ENCODE peak calls at places on chromosomes 13 and 19, in seven cellular contexts. L is Ammon's horn; N is AG08395; J is activated CD4-positive, alpha-beta T cell treated with anti-CD3 and anti-CD28 coated beads for 36 hours; E is cortex of kidney; M is hypothalamus; A is neural crest cell. B is an unnamed sample.

GRCh38 chr19:30001794-30002193 is 59.8 kb downstream of the URI1 start:
- DNase-seq in L (no peak), N (no peak), J (no peak), E (no peak), M (no peak), A (no peak), B (no peak)

GRCh38 chr13:106416645-106417044 is 118.8 kb downstream of the EFNB2 start:
- DNase-seq in L (no peak), N (no peak), J (peak), E (no peak), M (no peak), A (no peak), B (no peak)

GRCh38 chr19:3275068-3275582 is 50.7 kb downstream of the CELF5 start:
- DNase-seq in L (peak), N (no peak), J (peak), E (no peak), M (no peak), A (peak), B (no peak)

GRCh38 chr19:1027953-1028902 is 1.8 kb downstream of the CNN2 start:
- DNase-seq in L (no peak), N (peak), J (peak), E (no peak), M (no peak), A (no peak), B (peak)

GRCh38 chr19:52566588-52566987 is 3.5 kb upstream of the ZNF701 start:
- DNase-seq in L (no peak), N (no peak), J (no peak), E (no peak), M (no peak), A (no peak), B (peak)

GRCh38 chr19:28010656-28011055 is 1202.3 kb downstream of the UQCRFS1 start:
- DNase-seq in L (no peak), N (no peak), J (no peak), E (no peak), M (no peak), A (no peak), B (no peak)

GRCh38 chr19:15195381-15195964 is 5.3 kb downstream of the NOTCH3 start:
- DNase-seq in L (no peak), N (peak), J (peak), E (no peak), M (no peak), A (peak), B (peak)

GRCh38 chr13:44354884-44355283 is 18.7 kb upstream of the SERP2 start:
- DNase-seq in L (no peak), N (no peak), J (no peak), E (no peak), M (no peak), A (no peak), B (no peak)

GRCh38 chr13:93690139-93690538 is 463.5 kb downstream of the GPC6 start:
- DNase-seq in L (no peak), N (no peak), J (peak), E (no peak), M (no peak), A (peak), B (no peak)

GRCh38 chr19:10450853-10451609 is 30.7 kb downstream of the PDE4A start:
- DNase-seq in L (no peak), N (no peak), J (peak), E (no peak), M (no peak), A (no peak), B (no peak)

GRCh38 chr19:10026744-10027143 is 13.5 kb downstream of the RDH8 start:
- DNase-seq in L (no peak), N (no peak), J (no peak), E (no peak), M (no peak), A (no peak), B (no peak)

GRCh38 chr13:83546476-83546875 is 335.8 kb downstream of the SLITRK1 start:
- DNase-seq in L (no peak), N (no peak), J (no peak), E (no peak), M (no peak), A (no peak), B (no peak)

GRCh38 chr13:51435002-51435578 is 17.7 kb downstream of the INTS6 start:
- DNase-seq in L (no peak), N (peak), J (no peak), E (no peak), M (no peak), A (no peak), B (no peak)

GRCh38 chr13:33125821-33126570 is 109.8 kb downstream of the KL start:
- DNase-seq in L (peak), N (peak), J (no peak), E (no peak), M (no peak), A (no peak), B (peak)

GRCh38 chr19:41321600-41322270 is 11.8 kb downstream of the CCDC97 start:
- DNase-seq in L (no peak), N (peak), J (no peak), E (no peak), M (no peak), A (peak), B (peak)